ENCODE peak calls at places on chromosomes 4 and X, in six cellular contexts. L is IMR-90, X is H9, Q is neuronal stem cell, M is H1, S is trophoblast cell. E is an unnamed sample.
A peak's percentile ranks its signal among the peaks of the same experiment; 100 is the strongest.

GRCh38 chr4:142656178-142656577 is 189.9 kb downstream of the INPP4B start:
- DNase-seq in L (no peak), X (no peak), Q (peak; percentile 24), M (no peak), S (no peak), E (peak; percentile 42)

GRCh38 chr4:153467154-153467896 is 1.2 kb downstream of the TMEM131L start:
- DNase-seq in L (no peak), X (peak; percentile 84), Q (no peak), M (no peak), S (no peak), E (peak; percentile 19)

GRCh38 chr4:44493924-44494323 is 45.3 kb upstream of the KCTD8 start:
- DNase-seq in L (no peak), X (peak; percentile 50), Q (peak; percentile 14), M (no peak), S (no peak), E (peak; percentile 7)

GRCh38 chrX:102950908-102951866 is 14.1 kb downstream of the RAB40AL start:
- DNase-seq in L (peak; percentile 27), X (peak; percentile 74), Q (peak; percentile 64), M (peak; percentile 33), S (no peak), E (peak; percentile 60)

GRCh38 chr4:152956167-152956566 is 20.0 kb downstream of the FHDC1 start:
- DNase-seq in L (no peak), X (no peak), Q (no peak), M (no peak), S (no peak), E (no peak)

GRCh38 chr4:18815081-18815778 is 793.7 kb upstream of the LCORL start:
- DNase-seq in L (no peak), X (no peak), Q (no peak), M (no peak), S (no peak), E (no peak)

GRCh38 chrX:133215747-133216146 is 2.4 kb downstream of the TFDP3 start:
- DNase-seq in L (peak; percentile 2), X (no peak), Q (peak; percentile 2), M (no peak), S (no peak), E (peak; percentile 22)

GRCh38 chrX:132463411-132463810 is 25.4 kb downstream of the MBNL3 start:
- DNase-seq in L (peak; percentile 6), X (no peak), Q (no peak), M (no peak), S (no peak), E (no peak)

GRCh38 chr4:110139815-110140214 is 58.6 kb downstream of the ELOVL6 start:
- DNase-seq in L (no peak), X (no peak), Q (no peak), M (no peak), S (no peak), E (no peak)

GRCh38 chr4:164169591-164169990 is 584.3 kb upstream of the SMIM31 start:
- DNase-seq in L (peak; percentile 8), X (no peak), Q (no peak), M (no peak), S (no peak), E (peak; percentile 40)

GRCh38 chr4:109648266-109648996 is 54.8 kb downstream of the CASP6 start:
- DNase-seq in L (no peak), X (no peak), Q (no peak), M (no peak), S (no peak), E (no peak)

GRCh38 chr4:6463311-6464289 is 8.8 kb downstream of the PPP2R2C start:
- DNase-seq in L (no peak), X (peak; percentile 42), Q (no peak), M (no peak), S (no peak), E (no peak)

GRCh38 chr4:139560396-139561084 is 4.5 kb upstream of the SETD7 start:
- DNase-seq in L (no peak), X (peak; percentile 66), Q (no peak), M (no peak), S (no peak), E (peak; percentile 75)

GRCh38 chr4:3374667-3375066 is 67.1 kb upstream of the HGFAC start:
- DNase-seq in L (no peak), X (no peak), Q (no peak), M (no peak), S (no peak), E (no peak)
- H4K91ac ChIP-seq in L (no peak overlapping the region), X (no peak overlapping the region), Q (no peak overlapping the region), M (no peak overlapping the region), S (no peak overlapping the region), E (no peak overlapping the region)

DNA sequence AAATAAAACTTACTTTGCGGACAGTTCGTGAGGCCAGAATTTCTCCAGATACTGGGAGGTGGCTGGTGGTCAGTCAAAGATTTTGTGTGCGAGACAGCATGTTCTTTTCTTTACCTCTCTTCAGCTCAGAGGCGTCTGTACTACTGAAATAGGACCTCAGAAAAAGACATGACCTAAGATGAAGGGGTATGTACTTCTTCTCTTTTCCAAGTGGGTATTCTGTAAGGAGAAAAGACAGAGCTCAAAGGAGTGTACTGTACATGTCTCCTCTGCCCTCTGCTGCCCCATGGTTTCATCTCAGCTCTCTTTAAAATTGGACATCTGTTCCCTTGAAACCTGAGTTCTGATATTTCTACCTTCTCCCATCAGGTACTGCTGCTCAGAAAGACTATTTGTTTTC is 38.1 kb downstream of the SEPTIN11 start:
- DNase-seq in L (no peak), X (no peak), Q (no peak), M (no peak), S (no peak), E (no peak)
- H4K91ac ChIP-seq in L (peak overlapping the region; percentile 85), X (no peak overlapping the region), Q (no peak overlapping the region), M (no peak overlapping the region), S (no peak overlapping the region), E (no peak overlapping the region)

GRCh38 chrX:96982159-96982558 is 98.5 kb downstream of the RPA4 start:
- DNase-seq in L (no peak), X (no peak), Q (no peak), M (no peak), S (no peak), E (no peak)

GRCh38 chrX:96979766-96980165 is 96.1 kb downstream of the RPA4 start:
- DNase-seq in L (no peak), X (peak; percentile 50), Q (no peak), M (no peak), S (no peak), E (no peak)

GRCh38 chrX:96984538-96984937 is 100.8 kb downstream of the RPA4 start:
- DNase-seq in L (peak; percentile 53), X (no peak), Q (no peak), M (no peak), S (no peak), E (no peak)

GRCh38 chrX:96987228-96987627 is 103.5 kb downstream of the RPA4 start:
- DNase-seq in L (peak; percentile 75), X (no peak), Q (no peak), M (no peak), S (no peak), E (peak; percentile 32)

GRCh38 chrX:96985046-96985445 is 101.3 kb downstream of the RPA4 start:
- DNase-seq in L (peak; percentile 25), X (no peak), Q (no peak), M (no peak), S (peak; percentile 52), E (no peak)
- H4K91ac ChIP-seq in L (no peak overlapping the region), X (no peak overlapping the region), Q (no peak overlapping the region), M (no peak overlapping the region), S (no peak overlapping the region), E (no peak overlapping the region)

GRCh38 chr4:25667931-25668557 is 12.4 kb downstream of the SLC34A2 start:
- DNase-seq in L (no peak), X (peak; percentile 53), Q (no peak), M (no peak), S (peak; percentile 64), E (no peak)

GRCh38 chr4:25666031-25666630 is 10.5 kb downstream of the SLC34A2 start:
- DNase-seq in L (no peak), X (no peak), Q (no peak), M (no peak), S (no peak), E (no peak)

GRCh38 chr4:25658777-25659176 is 3.1 kb downstream of the SLC34A2 start:
- DNase-seq in L (no peak), X (no peak), Q (no peak), M (no peak), S (no peak), E (no peak)

GRCh38 chr4:25662306-25662705 is 6.7 kb downstream of the SLC34A2 start:
- DNase-seq in L (no peak), X (no peak), Q (no peak), M (no peak), S (no peak), E (no peak)

GRCh38 chr4:25663778-25664177 is 8.1 kb downstream of the SLC34A2 start:
- DNase-seq in L (no peak), X (no peak), Q (no peak), M (no peak), S (no peak), E (no peak)
- H4K91ac ChIP-seq in L (no peak overlapping the region), X (no peak overlapping the region), Q (no peak overlapping the region), M (no peak overlapping the region), S (no peak overlapping the region), E (no peak overlapping the region)

E was measured in mesenchymal stem cell.